ENCODE peak calls at places on chromosome 4, in four cellular contexts. One of them, this sample, is unnamed.

GRCh38 chr4:151983854-151984253 is 223.0 kb upstream of the GATB start:
- DNase-seq in prostate gland: no peak
- DNase-seq in breast epithelium: no peak
- DNase-seq in A549: no peak
- DNase-seq in this sample: no peak

GRCh38 chr4:80751200-80751599 is 279.3 kb upstream of the BMP3 start:
- DNase-seq in breast epithelium: no peak
- DNase-seq in A549: no peak
- DNase-seq in prostate gland: no peak
- DNase-seq in this sample: no peak

GRCh38 chr4:3212391-3213100 is 36.4 kb upstream of the MSANTD1 start:
- DNase-seq in breast epithelium: no peak
- DNase-seq in prostate gland: no peak
- DNase-seq in A549: no peak
- DNase-seq in this sample: peak

GRCh38 chr4:67615119-67615518 is 56.6 kb downstream of the STAP1 start:
- DNase-seq in breast epithelium: no peak
- DNase-seq in A549: no peak
- DNase-seq in prostate gland: no peak
- DNase-seq in this sample: no peak

GRCh38 chr4:13640149-13640671 is 12.7 kb upstream of the BOD1L1 start:
- DNase-seq in prostate gland: no peak
- DNase-seq in A549: peak
- DNase-seq in breast epithelium: no peak
- DNase-seq in this sample: no peak

GRCh38 chr4:37999000-37999745 is 39.0 kb downstream of the PTTG2 start:
- DNase-seq in A549: no peak
- DNase-seq in breast epithelium: no peak
- DNase-seq in prostate gland: no peak
- DNase-seq in this sample: no peak

GRCh38 chr4:82524570-82525152 is 37.1 kb downstream of the TMEM150C start:
- DNase-seq in breast epithelium: no peak
- DNase-seq in A549: no peak
- DNase-seq in prostate gland: no peak
- DNase-seq in this sample: no peak

GRCh38 chr4:128275351-128275750 is 12.3 kb downstream of the PGRMC2 start:
- DNase-seq in prostate gland: no peak
- DNase-seq in breast epithelium: no peak
- DNase-seq in A549: peak
- DNase-seq in this sample: no peak

GRCh38 chr4:138861130-138861529 is 154.5 kb upstream of the NOCT start:
- DNase-seq in A549: no peak
- DNase-seq in prostate gland: no peak
- DNase-seq in breast epithelium: no peak
- DNase-seq in this sample: no peak

GRCh38 chr4:74501579-74501978 is 56.6 kb downstream of the AREG start:
- DNase-seq in A549: no peak
- DNase-seq in prostate gland: no peak
- DNase-seq in breast epithelium: no peak
- DNase-seq in this sample: no peak

GRCh38 chr4:175339100-175339707 is 421.0 kb downstream of the ADAM29 start:
- DNase-seq in breast epithelium: no peak
- DNase-seq in prostate gland: no peak
- DNase-seq in A549: no peak
- DNase-seq in this sample: no peak

GRCh38 chr4:4284827-4285618 is 4.9 kb downstream of the LYAR start:
- DNase-seq in A549: peak
- DNase-seq in breast epithelium: no peak
- DNase-seq in prostate gland: no peak
- DNase-seq in this sample: no peak

GRCh38 chr4:153497988-153498967 is 32.1 kb downstream of the TMEM131L start:
- DNase-seq in breast epithelium: no peak
- DNase-seq in prostate gland: no peak
- DNase-seq in A549: no peak
- DNase-seq in this sample: no peak

GRCh38 chr4:150209140-150209829 is 131.0 kb downstream of the DCLK2 start:
- DNase-seq in A549: peak
- DNase-seq in prostate gland: peak
- DNase-seq in breast epithelium: no peak
- DNase-seq in this sample: no peak

GRCh38 chr4:54668031-54668611 is 10.4 kb downstream of the KIT start:
- DNase-seq in breast epithelium: no peak
- DNase-seq in prostate gland: no peak
- DNase-seq in A549: no peak
- DNase-seq in this sample: no peak

GRCh38 chr4:56310401-56310800 is 76.9 kb downstream of the AASDH start:
- DNase-seq in breast epithelium: no peak
- DNase-seq in prostate gland: no peak
- DNase-seq in A549: no peak
- DNase-seq in this sample: no peak

GRCh38 chr4:15920723-15921591 is 17.6 kb downstream of the FGFBP1 start:
- DNase-seq in A549: peak
- DNase-seq in breast epithelium: peak
- DNase-seq in prostate gland: peak
- DNase-seq in this sample: peak

GRCh38 chr4:188372856-188373255 is 233.6 kb downstream of the TRIML1 start:
- DNase-seq in A549: peak
- DNase-seq in breast epithelium: no peak
- DNase-seq in prostate gland: no peak
- DNase-seq in this sample: no peak

GRCh38 chr4:1408418-1408817 is 2.2 kb upstream of the NKX1-1 start:
- DNase-seq in A549: no peak
- DNase-seq in prostate gland: peak
- DNase-seq in breast epithelium: no peak
- DNase-seq in this sample: peak

GRCh38 chr4:48483777-48484493 is 792 bp downstream of the SLC10A4 start:
- DNase-seq in prostate gland: no peak
- DNase-seq in A549: peak
- DNase-seq in breast epithelium: no peak
- DNase-seq in this sample: no peak

GRCh38 chr4:145552181-145552822 is 66.9 kb upstream of the MMAA start:
- DNase-seq in A549: no peak
- DNase-seq in breast epithelium: no peak
- DNase-seq in prostate gland: no peak
- DNase-seq in this sample: no peak

GRCh38 chr4:113761682-113762060 is at the start of gene CAMK2D:
- DNase-seq in A549: peak
- DNase-seq in prostate gland: peak
- DNase-seq in breast epithelium: peak
- DNase-seq in this sample: peak

GRCh38 chr4:144104509-144105130 is 35.9 kb downstream of the GYPA start:
- DNase-seq in A549: no peak
- DNase-seq in prostate gland: no peak
- DNase-seq in breast epithelium: no peak
- DNase-seq in this sample: no peak

GRCh38 chr4:75889537-75890199 is 12.6 kb downstream of the PPEF2 start:
- DNase-seq in breast epithelium: no peak
- DNase-seq in prostate gland: no peak
- DNase-seq in A549: no peak
- DNase-seq in this sample: no peak

GRCh38 chr4:110508827-110509446 is 33.0 kb downstream of the ENPEP start:
- DNase-seq in prostate gland: no peak
- DNase-seq in breast epithelium: no peak
- DNase-seq in A549: peak
- DNase-seq in this sample: no peak

GRCh38 chr4:56106755-56107154 is 158.0 kb downstream of the CEP135 start:
- DNase-seq in prostate gland: no peak
- DNase-seq in breast epithelium: no peak
- DNase-seq in A549: no peak
- DNase-seq in this sample: no peak

GRCh38 chr4:180336494-180337090 is 1906.6 kb upstream of the TENM3 start:
- DNase-seq in prostate gland: no peak
- DNase-seq in breast epithelium: no peak
- DNase-seq in A549: no peak
- DNase-seq in this sample: no peak

GRCh38 chr4:54877006-54877405 is 219.2 kb downstream of the KIT start:
- DNase-seq in prostate gland: no peak
- DNase-seq in breast epithelium: no peak
- DNase-seq in A549: no peak
- DNase-seq in this sample: no peak

GRCh38 chr4:156634612-156635011 is 337.0 kb downstream of the PDGFC start:
- DNase-seq in A549: no peak
- DNase-seq in prostate gland: no peak
- DNase-seq in breast epithelium: no peak
- DNase-seq in this sample: no peak

DNA sequence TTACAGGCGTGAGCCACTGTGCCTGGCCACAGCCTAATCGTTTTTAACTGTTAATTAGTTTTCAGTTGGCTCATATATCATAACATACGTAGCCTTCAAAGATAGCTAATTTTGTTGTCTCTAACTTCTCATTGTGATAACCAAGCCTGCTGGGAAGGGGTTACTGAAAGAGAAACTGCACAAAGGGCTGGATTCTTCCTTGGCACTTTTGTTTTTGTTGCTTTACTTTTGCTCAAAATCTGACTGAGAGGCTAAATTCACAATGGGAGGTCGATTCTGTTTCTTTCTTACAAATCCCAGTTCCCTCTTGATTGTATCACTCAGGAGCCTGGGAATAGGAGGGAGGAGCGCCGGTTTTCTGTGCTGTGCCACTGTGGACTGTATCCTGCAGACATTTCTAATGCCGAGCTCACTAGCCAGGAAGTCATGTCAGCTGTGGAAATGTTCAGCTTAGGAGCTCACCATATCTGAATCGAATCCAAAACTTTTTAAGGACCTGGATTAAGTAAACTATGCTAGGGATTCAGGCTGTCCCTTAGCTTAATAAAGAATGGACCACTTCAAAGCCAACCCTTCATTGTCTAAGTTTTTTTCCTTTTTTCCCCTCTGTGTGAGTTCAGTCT is 120.5 kb upstream of the FAT1 start:
- DNase-seq in breast epithelium: no peak
- DNase-seq in prostate gland: peak
- DNase-seq in A549: no peak
- DNase-seq in this sample: no peak
- TF ChIP-seq POLR2A in breast epithelium: no peak
- TF ChIP-seq POLR2A in prostate gland: no peak
- TF ChIP-seq POLR2A in A549: no peak
- TF ChIP-seq POLR2A in this sample: no peak

GRCh38 chr4:124910327-124910726 is 197.8 kb upstream of the ANKRD50 start:
- DNase-seq in breast epithelium: no peak
- DNase-seq in prostate gland: no peak
- DNase-seq in A549: no peak
- DNase-seq in this sample: no peak

GRCh38 chr4:124915073-124915472 is 202.5 kb upstream of the ANKRD50 start:
- DNase-seq in A549: no peak
- DNase-seq in prostate gland: no peak
- DNase-seq in breast epithelium: no peak
- DNase-seq in this sample: no peak

GRCh38 chr4:124918559-124919122 is 206.1 kb upstream of the ANKRD50 start:
- DNase-seq in prostate gland: no peak
- DNase-seq in A549: no peak
- DNase-seq in breast epithelium: no peak
- DNase-seq in this sample: no peak

GRCh38 chr4:124907881-124908280 is 195.3 kb upstream of the ANKRD50 start:
- DNase-seq in A549: no peak
- DNase-seq in breast epithelium: no peak
- DNase-seq in prostate gland: no peak
- DNase-seq in this sample: no peak

GRCh38 chr4:124913237-124913636 is 200.7 kb upstream of the ANKRD50 start:
- DNase-seq in breast epithelium: no peak
- DNase-seq in A549: no peak
- DNase-seq in prostate gland: no peak
- DNase-seq in this sample: no peak
- TF ChIP-seq CTCF in breast epithelium: no peak
- TF ChIP-seq CTCF in A549: no peak
- TF ChIP-seq CTCF in prostate gland: no peak
- TF ChIP-seq CTCF in this sample: no peak

GRCh38 chr4:40908297-40908696 is 158.5 kb downstream of the NSUN7 start:
- DNase-seq in A549: peak
- DNase-seq in prostate gland: no peak
- DNase-seq in breast epithelium: peak
- DNase-seq in this sample: peak

GRCh38 chr4:40912455-40913055 is 162.8 kb downstream of the NSUN7 start:
- DNase-seq in A549: no peak
- DNase-seq in prostate gland: no peak
- DNase-seq in breast epithelium: no peak
- DNase-seq in this sample: no peak

GRCh38 chr4:40910706-40911105 is 161.0 kb downstream of the NSUN7 start:
- DNase-seq in A549: no peak
- DNase-seq in prostate gland: no peak
- DNase-seq in breast epithelium: no peak
- DNase-seq in this sample: no peak

GRCh38 chr4:40908702-40909362 is 159.1 kb downstream of the NSUN7 start:
- DNase-seq in breast epithelium: no peak
- DNase-seq in prostate gland: peak
- DNase-seq in A549: peak
- DNase-seq in this sample: peak

GRCh38 chr4:40909363-40909876 is 159.7 kb downstream of the NSUN7 start:
- DNase-seq in prostate gland: no peak
- DNase-seq in A549: no peak
- DNase-seq in breast epithelium: no peak
- DNase-seq in this sample: no peak
- H3K4me3 ChIP-seq in prostate gland: no peak
- H3K4me3 ChIP-seq in A549: no peak
- H3K4me3 ChIP-seq in breast epithelium: no peak
- H3K4me3 ChIP-seq in this sample: no peak

GRCh38 chr4:40190880-40191815 is 5.7 kb upstream of the RHOH start:
- DNase-seq in prostate gland: peak
- DNase-seq in A549: peak
- DNase-seq in breast epithelium: no peak
- DNase-seq in this sample: no peak
- TF ChIP-seq POLR2A in prostate gland: no peak
- TF ChIP-seq POLR2A in A549: no peak
- TF ChIP-seq POLR2A in breast epithelium: no peak
- TF ChIP-seq POLR2A in this sample: no peak

DNA sequence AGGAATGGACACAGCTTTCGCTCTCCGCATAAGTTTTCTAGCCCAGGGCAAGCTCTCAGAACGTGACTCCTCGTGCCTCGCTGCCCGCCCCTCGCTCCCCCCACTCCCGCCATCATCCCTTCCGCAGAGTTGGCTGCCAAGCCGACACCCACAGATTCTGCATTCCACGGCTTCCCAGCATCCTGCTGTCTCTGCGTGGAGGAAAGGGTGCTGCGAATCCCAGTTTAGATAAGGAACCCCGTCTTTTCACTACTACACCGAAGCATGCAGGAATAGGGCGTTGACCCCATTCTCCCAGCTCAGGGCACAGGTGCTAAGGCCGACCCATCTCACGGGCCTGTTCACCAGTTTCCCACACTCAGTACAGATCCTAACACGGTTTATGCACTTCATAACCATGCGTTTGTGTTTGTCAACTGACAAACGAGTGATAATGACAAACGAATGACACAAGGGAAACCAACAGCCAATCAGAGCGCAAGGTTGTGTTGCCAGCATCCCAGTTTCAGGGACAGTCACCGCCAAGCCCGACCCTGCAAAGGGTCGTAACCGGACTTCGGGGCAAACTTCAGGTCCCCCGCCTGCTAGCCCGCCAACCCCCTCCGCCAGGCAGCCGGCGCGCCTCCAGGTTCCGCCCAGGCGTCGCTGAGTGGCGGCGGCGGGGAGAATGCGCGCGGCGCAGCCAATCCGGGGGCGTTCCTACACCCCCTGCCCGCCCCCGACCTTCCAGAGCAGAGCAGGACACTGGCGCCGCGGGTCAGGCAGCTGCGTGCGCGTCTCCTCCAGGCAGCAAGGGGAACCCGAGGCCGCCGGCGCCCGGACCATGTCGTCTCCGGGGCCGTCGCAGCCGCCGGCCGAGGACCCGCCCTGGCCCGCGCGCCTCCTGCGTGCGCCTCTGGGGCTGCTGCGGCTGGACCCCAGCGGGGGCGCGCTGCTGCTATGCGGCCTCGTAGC is at the start of gene CYP2U1:
- DNase-seq in breast epithelium: peak
- DNase-seq in prostate gland: peak
- DNase-seq in A549: peak
- DNase-seq in this sample: peak
- TF ChIP-seq CTCF in breast epithelium: no peak
- TF ChIP-seq CTCF in prostate gland: no peak
- TF ChIP-seq CTCF in A549: no peak
- TF ChIP-seq CTCF in this sample: no peak

This sample was measured in lower leg skin.